ENCODE peak calls at places on chromosomes 2 and 18, in seven cellular contexts. D is neural crest cell; W is NCI-H460; Q is activated T-cell treated with anti-CD3 and anti-CD28 coated beads, Interleukin-2, amount 50 U/mL, for 72 hours; P is CD8-positive, alpha-beta memory T cell; O is activated CD4-positive, CD25-positive, alpha-beta regulatory T cell; R is A673. F is an unnamed sample.
A peak's percentile ranks its signal among the peaks of the same experiment; 100 is the strongest.

GRCh38 chr2:142756430-142756829 is 121.0 kb upstream of the KYNU start:
- DNase-seq in D (no peak), W (no peak), Q (no peak), P (no peak), O (no peak), R (no peak), F (no peak)

GRCh38 chr2:19351914-19352697 is 6.3 kb downstream of the OSR1 start:
- DNase-seq in D (no peak), W (no peak), Q (no peak), P (no peak), O (no peak), R (no peak), F (no peak)

GRCh38 chr2:237556773-237557632 is 9.4 kb upstream of the PRLH start:
- DNase-seq in D (no peak), W (no peak), Q (peak; percentile 55), P (no peak), O (no peak), R (no peak), F (no peak)

GRCh38 chr2:73700661-73701447 is 36.3 kb downstream of the TPRKB start:
- DNase-seq in D (no peak), W (no peak), Q (no peak), P (no peak), O (no peak), R (no peak), F (peak; percentile 9)

GRCh38 chr2:160292225-160292624 is 92.2 kb upstream of the ITGB6 start:
- DNase-seq in D (no peak), W (no peak), Q (no peak), P (no peak), O (no peak), R (peak; percentile 47), F (peak; percentile 19)

GRCh38 chr2:43269706-43270105 is 43.3 kb upstream of the ZFP36L2 start:
- DNase-seq in D (no peak), W (no peak), Q (peak; percentile 7), P (no peak), O (no peak), R (no peak), F (no peak)

GRCh38 chr2:46363535-46364170 is 66.4 kb downstream of the EPAS1 start:
- DNase-seq in D (no peak), W (no peak), Q (peak; percentile 15), P (no peak), O (no peak), R (no peak), F (peak; percentile 69)

GRCh38 chr2:234816491-234816890 is 135.3 kb upstream of the SH3BP4 start:
- DNase-seq in D (no peak), W (no peak), Q (no peak), P (no peak), O (no peak), R (no peak), F (no peak)

GRCh38 chr18:22193466-22193865 is 24.1 kb downstream of the GATA6 start:
- DNase-seq in D (no peak), W (no peak), Q (no peak), P (no peak), O (no peak), R (no peak), F (peak; percentile 42)

GRCh38 chr2:190169221-190170072 is 106.9 kb upstream of the MSTN start:
- DNase-seq in D (no peak), W (no peak), Q (no peak), P (no peak), O (no peak), R (no peak), F (no peak)

GRCh38 chr2:185695711-185696110 is 42.9 kb upstream of the FSIP2 start:
- DNase-seq in D (no peak), W (no peak), Q (no peak), P (no peak), O (no peak), R (no peak), F (no peak)

GRCh38 chr2:71532327-71532726 is 79.0 kb downstream of the DYSF start:
- DNase-seq in D (no peak), W (no peak), Q (no peak), P (no peak), O (no peak), R (no peak), F (no peak)

GRCh38 chr2:68594674-68595492 is 48.5 kb upstream of the PROKR1 start:
- DNase-seq in D (peak; percentile 24), W (peak; percentile 36), Q (peak; percentile 40), P (peak; percentile 40), O (peak; percentile 12), R (peak; percentile 81), F (peak; percentile 49)

GRCh38 chr2:110126926-110127325 is 11.3 kb upstream of the MALL start:
- DNase-seq in D (no peak), W (no peak), Q (no peak), P (no peak), O (no peak), R (no peak), F (no peak)

GRCh38 chr18:50039736-50040135 is 155.2 kb downstream of the MYO5B start:
- DNase-seq in D (no peak), W (no peak), Q (no peak), P (no peak), O (no peak), R (no peak), F (no peak)

GRCh38 chr2:75379811-75380210 is 180.5 kb upstream of the TACR1 start:
- DNase-seq in D (no peak), W (no peak), Q (no peak), P (no peak), O (no peak), R (no peak), F (no peak)

GRCh38 chr2:175010848-175011254 is 5.7 kb upstream of the CHN1 start:
- DNase-seq in D (no peak), W (no peak), Q (no peak), P (no peak), O (no peak), R (peak; percentile 76), F (peak; percentile 50)

GRCh38 chr2:46749042-46749461 is 166.6 kb downstream of the MCFD2 start:
- DNase-seq in D (no peak), W (peak; percentile 38), Q (no peak), P (no peak), O (no peak), R (peak; percentile 60), F (peak; percentile 40)

GRCh38 chr18:8773980-8774379 is 68.6 kb downstream of the MTCL1 start:
- DNase-seq in D (no peak), W (no peak), Q (no peak), P (no peak), O (no peak), R (no peak), F (no peak)

GRCh38 chr2:118554616-118555015 is 292.8 kb downstream of the EN1 start:
- DNase-seq in D (no peak), W (no peak), Q (no peak), P (no peak), O (no peak), R (no peak), F (no peak)

GRCh38 chr2:47488870-47489584 is 86.1 kb downstream of the MSH2 start:
- DNase-seq in D (no peak), W (peak; percentile 17), Q (no peak), P (no peak), O (no peak), R (peak; percentile 36), F (peak; percentile 69)

GRCh38 chr2:210250577-210250976 is 25.3 kb upstream of the ACADL start:
- DNase-seq in D (no peak), W (no peak), Q (no peak), P (no peak), O (no peak), R (no peak), F (no peak)

GRCh38 chr2:238893349-238894000 is 45.6 kb downstream of the TWIST2 start:
- DNase-seq in D (no peak), W (no peak), Q (no peak), P (no peak), O (no peak), R (no peak), F (no peak)

GRCh38 chr2:62611820-62612219 is 93.7 kb upstream of the EHBP1 start:
- DNase-seq in D (no peak), W (no peak), Q (no peak), P (no peak), O (no peak), R (no peak), F (no peak)

GRCh38 chr2:223896751-223897320 is 48.3 kb downstream of the WDFY1 start:
- DNase-seq in D (no peak), W (no peak), Q (peak; percentile 37), P (no peak), O (no peak), R (no peak), F (no peak)

GRCh38 chr2:97715951-97716694 is 2.7 kb downstream of the ZAP70 start:
- DNase-seq in D (no peak), W (no peak), Q (no peak), P (no peak), O (no peak), R (no peak), F (no peak)

GRCh38 chr2:182228073-182228473 is 198.8 kb downstream of the PDE1A start:
- DNase-seq in D (no peak), W (no peak), Q (no peak), P (no peak), O (no peak), R (no peak), F (no peak)